ENCODE peak calls at places on chromosome 5, in seven cellular contexts. D is stimulated activated CD4-positive, alpha-beta T cell treated with anti-CD3 and anti-CD28 coated beads, TNF-alpha, amount 100 ng/mL, for 1 hour; G is lower leg skin; T is head of caudate nucleus; A is activated CD8-positive, alpha-beta memory T cell treated with anti-CD3 and anti-CD28 coated beads for 48 hours; F is activated CD4-positive, alpha-beta T cell treated with anti-CD3 and anti-CD28 coated beads for 24 hours; J is cardiac fibroblast. R is an unnamed sample.

GRCh38 chr5:77852514-77853352 is 76.6 kb upstream of the TBCA start:
- DNase-seq in D (no peak), G (no peak), T (peak; percentile 83), A (no peak), F (no peak), J (peak; percentile 60), R (peak; percentile 64)

GRCh38 chr5:131379723-131380122 is 115.9 kb downstream of the CDC42SE2 start:
- DNase-seq in D (peak; percentile 47), G (no peak), T (no peak), A (no peak), F (peak; percentile 32), J (peak; percentile 94), R (no peak)

GRCh38 chr5:73158313-73158712 is 14.7 kb upstream of the TMEM174 start:
- DNase-seq in D (no peak), G (no peak), T (no peak), A (no peak), F (no peak), J (no peak), R (no peak)

GRCh38 chr5:154368041-154368800 is 77.6 kb upstream of the SAP30L start:
- DNase-seq in D (no peak), G (peak; percentile 42), T (no peak), A (no peak), F (no peak), J (peak; percentile 98), R (no peak)

GRCh38 chr5:59640411-59640810 is 253.1 kb downstream of the PDE4D start:
- DNase-seq in D (no peak), G (no peak), T (no peak), A (no peak), F (no peak), J (peak; percentile 28), R (no peak)

GRCh38 chr5:180370861-180371641 is 17.9 kb upstream of the GFPT2 start:
- DNase-seq in D (no peak), G (no peak), T (peak; percentile 60), A (no peak), F (no peak), J (no peak), R (no peak)

GRCh38 chr5:73591102-73591695 is 25.7 kb downstream of the UTP15 start:
- DNase-seq in D (peak; percentile 5), G (peak; percentile 68), T (peak; percentile 55), A (no peak), F (no peak), J (peak; percentile 97), R (peak; percentile 21)

GRCh38 chr5:73911761-73912393 is 285.9 kb downstream of the ARHGEF28 start:
- DNase-seq in D (no peak), G (no peak), T (no peak), A (no peak), F (no peak), J (no peak), R (no peak)

GRCh38 chr5:174799146-174799545 is 74.8 kb downstream of the MSX2 start:
- DNase-seq in D (no peak), G (no peak), T (no peak), A (no peak), F (no peak), J (peak; percentile 3), R (no peak)

GRCh38 chr5:150670275-150670960 is 9.4 kb downstream of the MYOZ3 start:
- DNase-seq in D (no peak), G (no peak), T (no peak), A (no peak), F (no peak), J (no peak), R (no peak)

GRCh38 chr5:117318528-117318927 is 743.9 kb upstream of the SEMA6A start:
- DNase-seq in D (no peak), G (no peak), T (no peak), A (no peak), F (no peak), J (no peak), R (no peak)

GRCh38 chr5:151243564-151243963 is 9.4 kb upstream of the GM2A start:
- DNase-seq in D (no peak), G (no peak), T (no peak), A (no peak), F (no peak), J (no peak), R (no peak)

GRCh38 chr5:62152394-62153123 is 153.4 kb upstream of the KIF2A start:
- DNase-seq in D (no peak), G (no peak), T (peak; percentile 27), A (no peak), F (no peak), J (peak; percentile 1), R (no peak)

GRCh38 chr5:41876678-41877077 is 6.5 kb upstream of the OXCT1 start:
- DNase-seq in D (no peak), G (no peak), T (no peak), A (no peak), F (no peak), J (no peak), R (no peak)

GRCh38 chr5:108801776-108802175 is 54.1 kb downstream of the FER start:
- DNase-seq in D (no peak), G (no peak), T (no peak), A (no peak), F (no peak), J (peak; percentile 96), R (no peak)

GRCh38 chr5:125053179-125053578 is 306.7 kb upstream of the ZNF608 start:
- DNase-seq in D (no peak), G (no peak), T (no peak), A (no peak), F (no peak), J (no peak), R (no peak)

GRCh38 chr5:14663734-14664269 is 716 bp upstream of the OTULIN start:
- DNase-seq in D (no peak), G (no peak), T (peak; percentile 25), A (no peak), F (no peak), J (no peak), R (no peak)

GRCh38 chr5:11258001-11258400 is 497.0 kb upstream of the DAP start:
- DNase-seq in D (no peak), G (no peak), T (no peak), A (no peak), F (no peak), J (no peak), R (no peak)

GRCh38 chr5:37812365-37812764 is 27.5 kb downstream of the GDNF start:
- DNase-seq in D (no peak), G (no peak), T (no peak), A (no peak), F (no peak), J (peak; percentile 36), R (no peak)

GRCh38 chr5:38742821-38743220 is 103.0 kb upstream of the OSMR start:
- DNase-seq in D (no peak), G (no peak), T (no peak), A (no peak), F (no peak), J (no peak), R (no peak)

GRCh38 chr5:66144799-66145390 is 795 bp downstream of the SREK1 start:
- DNase-seq in D (no peak), G (no peak), T (no peak), A (no peak), F (no peak), J (no peak), R (no peak)

GRCh38 chr5:40485021-40485998 is 194.4 kb upstream of the PTGER4 start:
- DNase-seq in D (no peak), G (no peak), T (no peak), A (no peak), F (no peak), J (peak; percentile 25), R (no peak)

GRCh38 chr5:43798740-43799139 is 195.8 kb downstream of the NNT start:
- DNase-seq in D (no peak), G (no peak), T (no peak), A (no peak), F (no peak), J (no peak), R (no peak)

GRCh38 chr5:143142596-143143435 is 260.7 kb downstream of the NR3C1 start:
- DNase-seq in D (no peak), G (peak; percentile 60), T (peak; percentile 26), A (no peak), F (no peak), J (peak; percentile 50), R (no peak)

GRCh38 chr5:158435161-158435616 is 576.2 kb upstream of the CLINT1 start:
- DNase-seq in D (no peak), G (no peak), T (no peak), A (no peak), F (peak; percentile 13), J (no peak), R (no peak)

GRCh38 chr5:135269828-135270545 is 129.0 kb downstream of the MACROH2A1 start:
- DNase-seq in D (no peak), G (no peak), T (no peak), A (no peak), F (no peak), J (peak; percentile 41), R (no peak)

R was measured in CMK.